ENCODE peak calls at places on chromosomes 5 and 9, in four cellular contexts. X, D, I and R are unnamed samples.

GRCh38 chr9:109342878-109343277 is 22.0 kb upstream of the EPB41L4B start:
- DNase-seq in X (no peak), D (no peak), I (no peak), R (no peak)

GRCh38 chr5:80156156-80156555 is 99.7 kb downstream of the SERINC5 start:
- DNase-seq in I (peak; percentile 24), X (no peak), D (no peak), R (no peak)

GRCh38 chr9:107342762-107343161 is 59.7 kb downstream of the RAD23B start:
- DNase-seq in X (no peak), D (no peak), I (no peak), R (no peak)

GRCh38 chr5:139369181-139369580 is 13.9 kb downstream of the SLC23A1 start:
- DNase-seq in X (no peak), D (no peak), I (peak; percentile 92), R (no peak)

GRCh38 chr5:51811883-51812282 is 428.6 kb downstream of the ISL1 start:
- DNase-seq in D (no peak), X (no peak), I (no peak), R (no peak)

GRCh38 chr5:67149933-67150523 is 46.6 kb downstream of the CD180 start:
- DNase-seq in D (no peak), X (peak; percentile 62), I (peak; percentile 48), R (peak; percentile 63)

GRCh38 chr5:172903790-172904189 is 55.4 kb upstream of the RPL26L1 start:
- DNase-seq in X (peak; percentile 93), I (peak; percentile 96), D (no peak), R (peak; percentile 92)

GRCh38 chr5:74016373-74016772 is 390.4 kb downstream of the ARHGEF28 start:
- DNase-seq in D (no peak), X (no peak), I (no peak), R (no peak)

GRCh38 chr5:109558952-109559351 is 130.8 kb upstream of the MAN2A1 start:
- DNase-seq in I (no peak), D (no peak), X (no peak), R (peak; percentile 15)

GRCh38 chr5:103703617-103704016 is 141.0 kb upstream of the NUDT12 start:
- DNase-seq in D (no peak), X (no peak), I (no peak), R (no peak)

GRCh38 chr5:34503379-34504346 is 152.5 kb upstream of the RAI14 start:
- DNase-seq in I (no peak), X (peak; percentile 47), D (no peak), R (no peak)

GRCh38 chr5:111512026-111512405 is 319 bp downstream of the STARD4 start:
- DNase-seq in D (peak; percentile 17), X (peak; percentile 41), I (peak; percentile 31), R (peak; percentile 40)

GRCh38 chr9:122389799-122390481 is 19.1 kb downstream of the PTGS1 start:
- DNase-seq in X (no peak), D (no peak), I (no peak), R (no peak)

GRCh38 chr5:2052687-2053086 is 170.0 kb upstream of the IRX4 start:
- DNase-seq in D (no peak), I (no peak), X (no peak), R (no peak)
- TF ChIP-seq CTCF in D (no peak), I (no peak), X (no peak), R (no peak)

DNA sequence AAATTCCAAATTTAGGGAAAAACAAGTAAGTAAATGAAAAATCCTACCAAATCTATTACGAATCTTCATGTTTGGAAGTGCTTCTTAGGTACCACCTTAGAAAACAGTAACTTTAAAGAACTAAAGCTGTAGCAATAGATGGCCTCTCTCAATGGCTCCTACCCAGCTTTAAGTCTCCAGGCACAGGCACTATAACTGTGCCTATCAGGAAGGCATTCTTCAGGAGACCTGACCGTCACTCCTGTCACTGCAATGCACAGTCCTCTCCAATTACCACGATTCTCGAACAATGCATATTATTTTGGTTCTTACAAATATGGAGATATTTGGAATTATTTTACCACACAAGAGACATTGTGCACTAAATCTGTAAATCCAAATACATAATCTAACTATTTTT is 12.9 kb downstream of the NFIB start:
- DNase-seq in X (no peak), I (no peak), D (no peak), R (no peak)
- H3K4me3 ChIP-seq in X (no peak overlapping the region), I (no peak overlapping the region), D (no peak overlapping the region), R (no peak overlapping the region)

GRCh38 chr5:117318528-117318927 is 743.9 kb upstream of the SEMA6A start:
- DNase-seq in X (no peak), D (no peak), I (no peak), R (no peak)
- TF ChIP-seq CTCF in X (no peak), D (no peak), I (no peak), R (no peak)

GRCh38 chr9:2106666-2107065 is 91.5 kb downstream of the SMARCA2 start:
- DNase-seq in I (no peak), D (no peak), X (no peak), R (no peak)

GRCh38 chr9:2107906-2108451 is 92.8 kb downstream of the SMARCA2 start:
- DNase-seq in D (no peak), I (no peak), X (peak; percentile 48), R (peak; percentile 24)

GRCh38 chr9:2109066-2109650 is 94.0 kb downstream of the SMARCA2 start:
- DNase-seq in X (peak; percentile 15), D (no peak), I (peak; percentile 32), R (no peak)
- H3K4me3 ChIP-seq in X (no peak overlapping the region), D (no peak overlapping the region), I (no peak overlapping the region), R (no peak overlapping the region)